ENCODE peak calls at places on chromosomes 4 and X, in six cellular contexts. W is GM12891, C is K562, P is H1, U is HepG2, Z is GM12878. Q is an unnamed sample.

GRCh38 chr4:77773101-77773500 is 46.1 kb downstream of the CNOT6L start:
- DNase-seq in W (no peak), C (no peak), P (no peak), U (no peak), Z (no peak), Q (no peak)

GRCh38 chr4:76809594-76810305 is 88.2 kb downstream of the SOWAHB start:
- DNase-seq in W (no peak), C (no peak), P (no peak), U (peak), Z (no peak), Q (no peak)

GRCh38 chr4:783133-783541 is 42.8 kb downstream of the CPLX1 start:
- DNase-seq in W (no peak), C (no peak), P (no peak), U (no peak), Z (no peak), Q (no peak)

GRCh38 chrX:41512394-41512793 is 65.3 kb downstream of the NYX start:
- DNase-seq in W (peak), C (no peak), P (no peak), U (no peak), Z (peak), Q (peak)

GRCh38 chrX:97446298-97446882 is 562.7 kb downstream of the RPA4 start:
- DNase-seq in W (no peak), C (no peak), P (no peak), U (no peak), Z (no peak), Q (no peak)

GRCh38 chrX:71998836-71999509 is 88.3 kb downstream of the NHSL2 start:
- DNase-seq in W (no peak), C (peak), P (no peak), U (peak), Z (no peak), Q (peak)

GRCh38 chr4:31085736-31086135 is 365.6 kb downstream of the PCDH7 start:
- DNase-seq in W (no peak), C (no peak), P (no peak), U (no peak), Z (no peak), Q (no peak)

GRCh38 chrX:83022020-83022419 is 486.1 kb upstream of the POU3F4 start:
- DNase-seq in W (no peak), C (no peak), P (no peak), U (no peak), Z (no peak), Q (no peak)

GRCh38 chrX:7987160-7987992 is 60.2 kb upstream of the PNPLA4 start:
- DNase-seq in W (no peak), C (no peak), P (no peak), U (peak), Z (peak), Q (no peak)

GRCh38 chr4:28709821-28710330 is 1849.2 kb downstream of the STIM2 start:
- DNase-seq in W (no peak), C (no peak), P (no peak), U (no peak), Z (no peak), Q (no peak)

GRCh38 chr4:150960079-150960478 is 55.0 kb downstream of the LRBA start:
- DNase-seq in W (no peak), C (peak), P (no peak), U (peak), Z (no peak), Q (no peak)

GRCh38 chrX:106415276-106415895 is 196.4 kb upstream of the RADX start:
- DNase-seq in W (no peak), C (peak), P (no peak), U (peak), Z (no peak), Q (no peak)

GRCh38 chr4:14345356-14345775 is 656.9 kb upstream of the CPEB2 start:
- DNase-seq in W (no peak), C (no peak), P (no peak), U (no peak), Z (no peak), Q (no peak)

DNA sequence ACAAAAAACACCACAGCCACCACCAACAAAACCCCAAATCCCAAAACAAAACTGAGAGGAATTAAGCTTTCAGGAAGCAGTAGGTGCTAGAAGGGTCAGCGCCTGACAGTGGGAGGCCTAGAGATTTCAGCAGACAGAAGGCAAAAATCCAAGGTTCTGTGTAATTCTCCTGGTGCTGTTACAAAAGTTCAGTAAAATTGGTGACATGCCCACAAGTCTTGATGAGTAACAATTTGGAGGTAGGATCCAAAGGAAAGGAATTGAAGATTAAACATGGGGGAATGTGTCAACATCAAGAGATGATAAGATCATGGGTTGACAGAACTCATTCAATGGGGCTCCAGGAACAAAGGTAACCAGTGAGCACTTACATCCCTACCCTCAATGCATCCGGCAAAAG is 653.8 kb upstream of the CPEB2 start:
- DNase-seq in W (no peak), C (no peak), P (no peak), U (no peak), Z (no peak), Q (no peak)
- TF ChIP-seq POLR2A in W (no peak), C (no peak), P (no peak), U (no peak), Z (no peak), Q (no peak)

GRCh38 chr4:125315571-125316390 is 1.0 kb downstream of the FAT4 start:
- DNase-seq in W (no peak), C (no peak), P (peak), U (peak), Z (no peak), Q (no peak)

GRCh38 chr4:125313497-125313896 is 1.3 kb upstream of the FAT4 start:
- DNase-seq in W (no peak), C (peak), P (no peak), U (peak), Z (no peak), Q (no peak)

GRCh38 chr4:125313989-125314602 is 659 bp upstream of the FAT4 start:
- DNase-seq in W (no peak), C (no peak), P (peak), U (peak), Z (no peak), Q (no peak)

GRCh38 chr4:125316391-125316780 is 1.6 kb downstream of the FAT4 start:
- DNase-seq in W (no peak), C (no peak), P (peak), U (no peak), Z (no peak), Q (no peak)

DNA sequence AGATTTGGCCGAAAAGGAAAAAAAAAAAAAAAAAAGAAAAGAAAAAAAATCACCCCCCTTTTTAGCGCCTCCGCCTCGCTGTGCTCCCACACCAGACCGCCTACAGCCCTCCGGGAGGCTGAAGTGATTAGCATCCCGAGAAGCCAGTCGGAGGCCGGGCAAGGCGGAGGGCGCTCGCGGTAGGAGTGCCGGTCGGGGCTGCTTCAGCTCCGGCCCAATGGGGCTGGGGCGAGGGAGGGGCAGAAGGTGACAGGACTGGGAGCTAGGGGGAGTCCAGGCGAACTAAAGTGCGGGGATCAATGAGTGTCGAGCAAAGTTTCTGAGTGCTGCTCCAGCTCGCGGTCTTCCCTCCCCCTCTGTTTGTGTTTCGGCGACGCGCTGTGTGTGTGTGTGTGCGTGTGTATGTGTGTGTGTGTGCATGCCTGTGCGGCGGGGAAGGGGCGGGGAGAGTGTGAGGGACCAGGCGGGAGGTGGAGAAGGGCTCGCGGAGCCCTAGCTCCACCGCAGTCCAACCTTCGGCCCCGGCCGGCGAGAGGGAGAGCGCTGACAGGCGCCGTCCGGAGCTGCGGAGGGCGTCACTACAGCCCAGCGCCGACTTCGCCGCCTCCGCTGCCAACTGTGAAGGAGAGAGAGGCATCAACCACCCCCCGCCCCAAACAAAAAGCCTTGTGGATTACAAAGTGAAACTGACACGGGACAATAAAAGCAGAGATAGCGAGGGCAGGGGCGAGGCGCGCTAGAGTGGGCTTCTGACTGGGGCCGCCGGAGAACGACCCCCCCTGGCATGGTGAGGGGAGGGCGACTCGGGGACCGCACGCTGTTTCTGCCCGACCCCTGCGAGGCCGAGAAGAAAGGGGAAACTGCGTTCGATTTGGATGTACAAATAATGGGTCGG is at the start of gene FAT4:
- DNase-seq in W (peak), C (peak), P (peak), U (peak), Z (no peak), Q (no peak)
- TF ChIP-seq POLR2AphosphoS5 in W (no peak), C (no peak), P (no peak), U (no peak), Z (no peak), Q (no peak)

DNA sequence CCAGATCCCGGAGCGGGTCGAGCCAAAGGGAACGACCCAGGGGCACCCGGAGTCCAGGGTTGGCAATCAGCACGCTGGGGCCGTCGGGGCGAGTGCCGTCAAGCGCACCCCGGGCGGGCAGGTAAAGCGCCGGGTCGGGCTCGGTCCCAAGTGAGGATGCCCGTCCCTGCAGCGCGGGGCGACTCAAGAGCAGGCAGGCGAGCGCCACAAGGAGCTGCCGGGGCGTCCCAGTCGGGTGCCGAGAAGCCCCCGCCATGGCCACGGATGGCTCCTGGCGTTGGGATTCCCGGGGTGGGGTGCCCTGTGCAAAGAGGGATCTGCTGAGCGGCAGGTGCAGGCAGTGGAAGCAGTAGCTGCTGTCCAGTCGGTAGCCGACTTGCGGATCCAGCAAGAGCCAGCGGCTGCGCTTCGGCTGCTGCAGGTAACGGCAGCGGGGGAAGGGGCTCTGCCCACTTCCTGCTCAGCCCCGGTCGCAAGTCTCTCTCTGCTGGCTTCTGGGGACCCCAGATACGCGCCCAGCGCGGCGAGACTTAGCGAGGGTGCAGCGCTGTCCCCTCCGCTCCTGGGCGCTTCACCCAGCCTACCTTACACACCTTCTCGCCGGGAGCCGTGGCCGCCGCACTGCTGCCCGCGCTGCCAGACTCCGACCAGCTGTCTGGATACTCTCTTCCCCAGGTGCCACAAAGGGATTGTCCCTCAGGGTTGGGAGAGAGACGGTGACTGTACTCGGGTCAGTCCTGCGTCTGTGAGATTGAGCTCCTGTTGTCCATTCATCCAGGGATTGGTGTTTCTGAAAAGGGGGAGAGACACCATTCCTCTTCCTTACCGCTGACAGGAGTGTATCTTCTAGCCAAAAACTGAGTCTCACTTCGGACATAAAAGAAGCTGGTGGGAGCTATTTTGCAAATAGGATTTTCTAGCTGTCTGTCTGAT is at the start of gene FREM3:
- DNase-seq in W (peak), C (no peak), P (peak), U (no peak), Z (no peak), Q (no peak)
- TF ChIP-seq TAF1 in W (no peak), C (no peak), P (no peak), U (no peak), Z (no peak), Q (no peak)

DNA sequence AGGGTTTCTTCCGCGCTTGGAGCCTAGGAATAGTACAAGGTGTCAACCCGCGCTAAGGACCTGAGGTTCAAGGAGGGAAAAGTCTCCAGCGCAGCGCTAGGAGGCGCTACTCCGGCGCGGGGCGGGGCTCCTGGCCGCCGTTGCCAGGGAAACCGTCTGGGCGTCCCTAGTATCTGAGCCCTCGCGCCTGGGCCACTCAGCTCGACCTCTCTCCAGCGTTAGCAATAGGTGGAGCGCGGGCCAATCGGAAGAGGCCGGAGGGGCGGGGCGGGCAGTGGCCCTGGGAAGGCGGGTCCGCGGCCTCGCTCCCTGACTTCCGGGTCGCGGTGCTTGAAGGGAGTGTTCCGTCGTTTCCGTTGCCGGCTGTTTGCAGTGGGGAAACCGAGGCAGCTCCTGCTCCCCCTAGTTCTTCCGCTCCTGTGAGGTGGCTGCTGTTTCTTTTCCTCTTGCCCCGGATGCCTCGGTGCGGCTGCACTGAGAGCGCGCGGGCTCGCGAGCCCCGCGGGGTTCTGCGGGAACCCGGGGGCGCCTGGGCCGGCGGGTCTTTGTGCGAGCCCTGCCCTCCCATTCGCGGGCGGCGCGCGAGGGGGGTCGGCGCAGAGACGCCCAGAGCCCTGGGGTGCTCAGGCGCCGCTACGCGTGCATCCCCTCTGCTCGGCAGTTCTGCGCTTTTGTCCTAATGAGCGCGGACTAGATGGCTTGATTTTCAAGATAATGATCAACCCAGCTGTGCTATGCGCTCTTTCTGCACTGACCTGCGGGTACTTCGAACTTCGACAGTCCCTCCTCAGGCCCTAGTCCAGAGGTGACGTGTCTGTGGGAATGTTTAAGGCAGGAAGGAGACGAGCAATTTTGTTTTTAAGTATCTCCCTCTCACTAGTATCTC is at the start of gene ELMOD2:
- DNase-seq in W (peak), C (peak), P (peak), U (peak), Z (peak), Q (peak)
- TF ChIP-seq POLR2A in W (peak), C (peak), P (no peak), U (peak), Z (peak), Q (peak)

GRCh38 chr4:185142911-185143595 is at the start of gene SLC25A4:
- DNase-seq in W (peak), C (peak), P (peak), U (peak), Z (peak), Q (peak)
- TF ChIP-seq POLR2AphosphoS5 in W (peak), C (peak), P (peak), U (peak), Z (peak), Q (peak)

GRCh38 chr4:94757192-94758140 is at the start of gene BMPR1B:
- DNase-seq in W (no peak), C (no peak), P (peak), U (no peak), Z (no peak), Q (peak)
- TF ChIP-seq TAF1 in W (no peak), C (no peak), P (peak), U (no peak), Z (no peak), Q (no peak)